ENCODE peak calls at places on chromosomes 4 and X, in seven cellular contexts. P is heart left ventricle, C is body of pancreas, O is IMR-90, S is DND-41, I is sigmoid colon, J is mucosa of descending colon. U is an unnamed sample. For H3K9me3, the result is how much of the 10 kb centered on the place peaks cover.

GRCh38 chr4:23789765-23790164 is 100.1 kb downstream of the PPARGC1A start:
- DNase-seq in O (peak), I (peak), C (peak), J (no peak), P (peak), S (no peak), U (no peak)

GRCh38 chr4:190017357-190018200 is 9.5 kb downstream of the FRG2 start:
- DNase-seq in I (no peak), S (no peak), O (no peak), J (no peak), C (no peak), P (no peak), U (no peak)

GRCh38 chrX:107710617-107711391 is 64.8 kb downstream of the TSC22D3 start:
- DNase-seq in C (peak), P (no peak), J (no peak), I (peak), O (peak), S (no peak), U (peak)

GRCh38 chr4:76447326-76447954 is 12.4 kb downstream of the SHROOM3 start:
- DNase-seq in C (no peak), I (no peak), S (no peak), O (peak), J (no peak), P (no peak), U (no peak)

GRCh38 chrX:108225456-108225730 is 133.8 kb downstream of the ATG4A start:
- DNase-seq in P (no peak), C (no peak), J (no peak), I (no peak), O (no peak), S (no peak), U (no peak)

GRCh38 chr4:151315212-151315886 is 10.1 kb downstream of the SH3D19 start:
- DNase-seq in S (no peak), C (no peak), O (no peak), J (no peak), P (no peak), I (no peak), U (no peak)

GRCh38 chr4:151129801-151130200 is 30.4 kb downstream of the RPS3A start:
- DNase-seq in P (no peak), C (no peak), I (no peak), S (no peak), O (peak), J (no peak), U (no peak)

GRCh38 chr4:147801820-147802219 is 69.9 kb downstream of the ARHGAP10 start:
- DNase-seq in C (no peak), J (no peak), S (no peak), O (no peak), P (no peak), I (no peak), U (no peak)

GRCh38 chrX:131901581-131901980 is 121.5 kb upstream of the STK26 start:
- DNase-seq in S (no peak), P (no peak), C (no peak), I (no peak), O (no peak), J (no peak), U (no peak)

GRCh38 chrX:103149652-103150051 is 56.7 kb upstream of the NXF3 start:
- DNase-seq in O (no peak), C (no peak), S (no peak), J (no peak), P (no peak), I (no peak), U (no peak)
- H3K9me3 ChIP-seq in O (under half), C (under half), S (under half), J (under half), P (under half), I (under half), U (under half)

DNA sequence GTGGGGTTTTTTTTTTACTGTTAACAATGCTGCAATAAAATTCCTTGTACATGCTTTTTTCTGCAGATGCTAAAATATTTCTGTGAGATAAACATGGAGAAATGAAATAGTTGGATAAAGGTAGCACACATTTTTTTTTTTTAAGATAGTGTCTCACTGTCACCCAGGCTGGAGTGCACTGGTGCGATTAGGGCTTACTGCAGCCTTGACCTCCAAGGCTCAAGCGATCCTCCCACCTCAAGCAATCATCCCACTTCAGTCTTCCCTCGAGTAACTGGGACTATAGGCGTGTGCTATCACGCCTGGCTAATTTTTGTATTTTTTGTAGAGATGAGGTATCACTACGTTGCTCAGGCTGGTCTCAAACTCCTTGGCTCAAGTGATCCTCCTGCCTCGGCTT is 1.8 kb upstream of the HUWE1 start:
- DNase-seq in P (no peak), C (no peak), J (no peak), I (no peak), O (no peak), S (no peak), U (no peak)
- H3K9me3 ChIP-seq in P (under half), C (under half), J (under half), I (under half), O (under half), S (under half), U (under half)

GRCh38 chr4:86895692-86896488 is 3.7 kb upstream of the C4orf36 start:
- DNase-seq in J (no peak), S (no peak), O (peak), I (no peak), C (no peak), P (no peak), U (peak)

GRCh38 chr4:86898562-86898961 is 6.3 kb upstream of the C4orf36 start:
- DNase-seq in P (no peak), O (peak), J (no peak), I (no peak), S (no peak), C (no peak), U (no peak)

GRCh38 chr4:86893136-86893535 is 914 bp upstream of the C4orf36 start:
- DNase-seq in I (no peak), C (no peak), O (no peak), P (no peak), S (no peak), J (no peak), U (no peak)

GRCh38 chr4:86894465-86894864 is 2.2 kb upstream of the C4orf36 start:
- DNase-seq in J (no peak), S (no peak), P (no peak), O (peak), I (no peak), C (no peak), U (no peak)

DNA sequence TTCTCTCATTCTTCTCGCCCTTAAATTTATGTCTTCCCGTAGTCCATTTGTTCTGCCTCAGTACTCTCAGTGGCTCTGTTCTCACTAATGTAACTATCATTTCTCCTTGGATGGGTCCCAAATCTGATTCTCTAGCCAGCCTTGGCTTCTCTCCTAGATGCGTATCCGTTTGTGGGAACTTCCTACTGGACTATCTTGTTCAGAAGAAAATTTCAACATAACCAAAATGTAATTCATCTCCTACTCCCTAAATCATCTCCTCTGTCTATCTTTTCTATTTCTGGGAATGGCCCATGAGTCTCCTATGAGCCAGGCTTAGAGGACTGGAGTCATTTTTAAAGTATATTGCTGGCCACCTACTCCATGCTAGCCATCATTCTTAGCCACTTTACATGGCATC is 4.4 kb upstream of the C4orf36 start:
- DNase-seq in J (no peak), O (peak), I (no peak), C (no peak), S (no peak), P (no peak), U (no peak)
- H3K9me3 ChIP-seq in J (under half), O (under half), I (under half), C (under half), S (under half), P (under half), U (under half)

GRCh38 chrX:44906542-44906941 is 33.6 kb downstream of the KDM6A start:
- DNase-seq in C (no peak), O (no peak), I (no peak), S (no peak), P (no peak), J (no peak), U (no peak)
- H3K9me3 ChIP-seq in C (under half), O (under half), I (under half), S (under half), P (under half), J (under half), U (under half)

U was measured in HAP-1.